ENCODE peak calls at places on chromosomes 12 and 14, in four cellular contexts. B is CD4-positive, CD25-positive, alpha-beta regulatory T cell; S is GM12865; V is adrenal gland. K is an unnamed sample.

GRCh38 chr14:100558966-100559365 is 28.3 kb downstream of the BEGAIN start:
- DNase-seq in B (no peak), S (no peak), V (no peak), K (no peak)

GRCh38 chr12:89494411-89495231 is 30.0 kb downstream of the GALNT4 start:
- DNase-seq in B (peak; percentile 15), S (peak; percentile 10), V (no peak), K (peak; percentile 42)

GRCh38 chr14:103337794-103338193 is 3.8 kb downstream of the EIF5 start:
- DNase-seq in B (no peak), S (no peak), V (no peak), K (no peak)

GRCh38 chr12:71070416-71071155 is 87.2 kb downstream of the TSPAN8 start:
- DNase-seq in B (no peak), S (no peak), V (no peak), K (no peak)

GRCh38 chr14:51554953-51555352 is 96.8 kb upstream of the FRMD6 start:
- DNase-seq in B (no peak), S (peak; percentile 57), V (peak; percentile 7), K (no peak)

GRCh38 chr12:113348849-113349536 is 9.4 kb upstream of the PLBD2 start:
- DNase-seq in B (no peak), S (no peak), V (peak; percentile 69), K (no peak)

GRCh38 chr12:713281-713875 is 39.0 kb upstream of the WNK1 start:
- DNase-seq in B (no peak), S (no peak), V (no peak), K (no peak)

GRCh38 chr12:42756841-42757661 is 167.5 kb upstream of the PRICKLE1 start:
- DNase-seq in B (no peak), S (peak; percentile 41), V (no peak), K (no peak)

GRCh38 chr14:105072381-105072861 is 7.2 kb upstream of the GPR132 start:
- DNase-seq in B (no peak), S (no peak), V (no peak), K (no peak)

GRCh38 chr14:20855652-20856291 is 35.4 kb upstream of the RNASE3 start:
- DNase-seq in B (peak; percentile 27), S (peak; percentile 79), V (peak; percentile 80), K (peak; percentile 60)

GRCh38 chr14:85824526-85824925 is 294.6 kb downstream of the FLRT2 start:
- DNase-seq in B (no peak), S (no peak), V (no peak), K (no peak)

GRCh38 chr14:104438166-104438887 is 141.2 kb upstream of the C14orf180 start:
- DNase-seq in B (no peak), S (no peak), V (no peak), K (no peak)

GRCh38 chr12:44240186-44240585 is 404.3 kb downstream of the TMEM117 start:
- DNase-seq in B (no peak), S (no peak), V (no peak), K (no peak)

GRCh38 chr12:90366286-90366685 is 588.7 kb downstream of the CCER1 start:
- DNase-seq in B (no peak), S (no peak), V (no peak), K (no peak)

GRCh38 chr14:21063479-21063878 is 5.9 kb downstream of the RNASE8 start:
- DNase-seq in B (no peak), S (no peak), V (peak; percentile 69), K (no peak)